ENCODE peak calls at places on chromosomes 6 and 20, in six cellular contexts. U is PC-3, G is stomach, B is adrenal gland, I is mucosa of descending colon, D is Peyer's patch. A is an unnamed sample. For H3K9me3, the result is how much of the 10 kb centered on the place peaks cover.

GRCh38 chr6:140264451-140264850 is 890.0 kb upstream of the CITED2 start:
- DNase-seq in I (no peak), D (no peak), U (peak), B (no peak), G (no peak), A (peak)

GRCh38 chr20:2814587-2815051 is at the start of gene C20orf141:
- DNase-seq in G (no peak), D (no peak), U (peak), I (no peak), B (peak), A (peak)

GRCh38 chr20:20567712-20568111 is 144.7 kb downstream of the RALGAPA2 start:
- DNase-seq in D (no peak), G (no peak), I (no peak), U (no peak), B (no peak), A (no peak)

GRCh38 chr6:153959281-153959680 is 79.8 kb upstream of the OPRM1 start:
- DNase-seq in G (no peak), D (no peak), U (no peak), B (no peak), I (no peak), A (no peak)

GRCh38 chr6:127690092-127690491 is 113.1 kb downstream of the C6orf58 start:
- DNase-seq in U (peak), G (no peak), D (no peak), B (no peak), I (no peak), A (no peak)

GRCh38 chr6:164109770-164110140 is 695.2 kb downstream of the QKI start:
- DNase-seq in I (no peak), D (no peak), U (no peak), B (peak), G (no peak), A (no peak)

GRCh38 chr6:39365281-39366074 is 43.0 kb upstream of the KCNK16 start:
- DNase-seq in U (peak), B (peak), D (no peak), G (no peak), I (no peak), A (peak)

GRCh38 chr6:89828988-89829590 is 591 bp upstream of the CASP8AP2 start:
- DNase-seq in U (no peak), D (no peak), I (peak), G (no peak), B (peak), A (no peak)

GRCh38 chr6:142605922-142606321 is 304.1 kb downstream of the ADGRG6 start:
- DNase-seq in G (no peak), I (no peak), U (no peak), B (no peak), D (no peak), A (no peak)

GRCh38 chr6:12150812-12151432 is 138.8 kb downstream of the HIVEP1 start:
- DNase-seq in D (no peak), G (no peak), B (peak), U (peak), I (peak), A (no peak)

GRCh38 chr20:36051318-36052116 is 83.1 kb downstream of the CNBD2 start:
- DNase-seq in G (no peak), I (peak), B (no peak), D (no peak), U (no peak), A (no peak)

GRCh38 chr6:74891358-74891811 is 314.5 kb downstream of the COL12A1 start:
- DNase-seq in D (no peak), U (no peak), B (peak), I (no peak), G (no peak), A (peak)

GRCh38 chr6:30687659-30688431 is 1.4 kb upstream of the PPP1R18 start:
- DNase-seq in I (no peak), B (peak), U (peak), D (no peak), G (no peak), A (peak)

GRCh38 chr6:130262008-130262407 is 39.3 kb upstream of the SAMD3 start:
- DNase-seq in G (no peak), U (no peak), B (no peak), I (no peak), D (no peak), A (no peak)

GRCh38 chr6:9398794-9399373 is 963.5 kb upstream of the SLC35B3 start:
- DNase-seq in U (no peak), I (peak), G (no peak), B (no peak), D (no peak), A (peak)

GRCh38 chr6:131936156-131936555 is 15.0 kb downstream of the CCN2 start:
- DNase-seq in B (no peak), G (no peak), I (no peak), U (no peak), D (no peak), A (peak)

GRCh38 chr20:55790178-55790577 is 215.1 kb downstream of the CBLN4 start:
- DNase-seq in U (no peak), G (no peak), I (no peak), B (no peak), D (no peak), A (no peak)
- H3K9me3 ChIP-seq in U (under half), G (under half), I (under half), B (under half), D (under half), A (under half)

DNA sequence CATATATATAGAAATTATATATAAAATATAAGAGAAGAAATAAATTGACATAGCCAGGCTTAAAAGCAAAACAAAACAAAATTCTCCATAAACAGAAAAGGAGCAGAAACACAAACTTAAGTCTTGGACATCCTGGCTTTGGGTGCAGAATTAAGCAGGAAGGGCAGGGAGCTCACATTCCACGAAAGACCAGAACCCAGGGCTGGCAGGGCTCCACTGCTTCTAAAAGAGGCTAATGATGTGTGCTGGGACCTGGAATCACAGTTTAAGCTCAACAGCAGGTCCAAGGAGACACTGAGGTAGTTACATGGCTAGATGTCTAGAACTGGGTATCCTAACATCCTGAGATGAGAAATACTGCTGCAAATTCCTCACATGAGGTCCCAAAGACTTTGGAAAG is 210.3 kb downstream of the WDR27 start:
- DNase-seq in D (no peak), U (no peak), I (no peak), G (no peak), B (no peak), A (no peak)
- H3K9me3 ChIP-seq in D (under half), U (under half), I (under half), G (under half), B (under half), A (under half)

GRCh38 chr6:2327591-2327990 is 82.2 kb upstream of the GMDS start:
- DNase-seq in G (no peak), B (no peak), U (no peak), D (no peak), I (no peak), A (no peak)

GRCh38 chr6:2324166-2324953 is 79.0 kb upstream of the GMDS start:
- DNase-seq in G (no peak), B (no peak), U (no peak), I (no peak), D (no peak), A (no peak)
- H3K9me3 ChIP-seq in G (half or more), B (under half), U (under half), I (half or more), D (under half), A (under half)

DNA sequence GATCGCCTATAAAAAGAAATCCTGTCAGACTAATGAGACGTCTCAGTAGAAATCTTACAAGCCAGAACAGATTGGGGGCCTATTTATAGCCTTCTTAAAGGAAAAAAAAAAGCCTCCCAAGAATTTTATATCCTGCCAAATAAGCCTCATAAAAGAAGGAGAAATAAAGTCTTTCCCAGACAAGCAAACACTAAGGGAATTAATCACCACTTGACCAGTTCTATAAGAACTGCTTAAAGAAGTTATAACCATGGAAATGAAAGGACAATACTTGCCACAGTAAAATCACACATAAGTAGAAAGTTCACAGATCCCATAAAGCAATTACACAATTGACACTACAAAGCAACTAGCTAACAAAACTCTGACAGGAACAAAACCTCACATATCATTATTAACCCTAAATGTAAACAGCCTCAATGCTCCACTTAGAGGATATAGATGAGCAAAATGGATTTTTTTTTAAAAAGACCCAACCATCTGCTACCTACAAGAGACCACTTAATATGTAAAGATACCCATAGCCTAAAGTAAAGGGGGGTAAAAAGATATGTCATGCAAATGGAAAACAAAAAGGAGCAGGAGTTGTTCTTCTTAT is 13.4 kb downstream of the SLC22A16 start:
- DNase-seq in D (no peak), U (no peak), G (no peak), I (no peak), B (no peak), A (no peak)
- H3K9me3 ChIP-seq in D (under half), U (under half), G (under half), I (under half), B (under half), A (under half)

A was measured in osteoblast.